ENCODE peak calls at places on chromosomes 4 and X, in seven cellular contexts. A is suprapubic skin, G is transverse colon, R is AG09309, T is mucosa of descending colon, E is hepatocyte, V is GM12865. P is an unnamed sample.

GRCh38 chr4:31089815-31090214 is 369.6 kb downstream of the PCDH7 start:
- DNase-seq in V (no peak), E (peak; percentile 56), T (no peak), A (no peak), R (no peak), G (no peak), P (peak; percentile 66)

GRCh38 chr4:168667936-168668335 is 171.1 kb downstream of the PALLD start:
- DNase-seq in A (no peak), G (no peak), E (no peak), V (no peak), T (no peak), R (no peak), P (peak; percentile 30)

GRCh38 chr4:147620315-147620714 is 3.1 kb downstream of the TMEM184C start:
- DNase-seq in R (no peak), T (no peak), G (no peak), V (no peak), E (no peak), A (no peak), P (no peak)

GRCh38 chrX:52923781-52924241 is 26.7 kb downstream of the FAM156B start:
- DNase-seq in A (no peak), R (no peak), E (peak; percentile 39), G (peak; percentile 24), V (peak; percentile 79), T (peak; percentile 39), P (peak; percentile 22)

GRCh38 chrX:136586386-136586785 is 54.4 kb downstream of the VGLL1 start:
- DNase-seq in R (no peak), G (no peak), T (no peak), V (no peak), E (no peak), A (no peak), P (no peak)

GRCh38 chrX:77597090-77597489 is 149.9 kb downstream of the FGF16 start:
- DNase-seq in A (no peak), G (no peak), E (no peak), V (no peak), T (no peak), R (no peak), P (peak; percentile 31)

GRCh38 chrX:12319012-12319519 is 180.8 kb downstream of the FRMPD4 start:
- DNase-seq in R (no peak), V (no peak), G (no peak), A (no peak), E (no peak), T (no peak), P (peak; percentile 20)

GRCh38 chrX:69362889-69363288 is 141.2 kb upstream of the NALF2 start:
- DNase-seq in E (peak; percentile 47), A (no peak), V (peak; percentile 6), R (peak; percentile 47), T (no peak), G (no peak), P (no peak)

GRCh38 chr4:7766661-7767345 is 172.9 kb downstream of the AFAP1 start:
- DNase-seq in G (no peak), A (no peak), V (no peak), E (no peak), R (no peak), T (no peak), P (no peak)

GRCh38 chr4:76752911-76753494 is 144.9 kb downstream of the SOWAHB start:
- DNase-seq in T (no peak), E (peak; percentile 58), G (no peak), V (no peak), A (no peak), R (peak; percentile 98), P (peak; percentile 98)

GRCh38 chrX:7163146-7163677 is 15.3 kb upstream of the PUDP start:
- DNase-seq in G (no peak), A (no peak), E (no peak), R (no peak), T (no peak), V (no peak), P (peak; percentile 15)

GRCh38 chr4:48178931-48179330 is 44.9 kb upstream of the TXK start:
- DNase-seq in G (no peak), R (no peak), E (no peak), A (no peak), V (no peak), T (no peak), P (no peak)

GRCh38 chr4:183333983-183334382 is 11.8 kb upstream of the CLDN24 start:
- DNase-seq in T (no peak), A (no peak), E (peak; percentile 58), G (no peak), V (no peak), R (no peak), P (no peak)

GRCh38 chr4:186669159-186669720 is 54.4 kb downstream of the FAT1 start:
- DNase-seq in A (no peak), R (peak; percentile 47), T (no peak), V (no peak), G (no peak), E (peak; percentile 58), P (peak; percentile 79)

GRCh38 chrX:57904481-57904880 is 5.8 kb downstream of the ZXDA start:
- DNase-seq in T (no peak), A (no peak), V (no peak), R (no peak), G (no peak), E (no peak), P (no peak)
- H3K4me3 ChIP-seq in T (no peak overlapping the region), A (no peak overlapping the region), V (no peak overlapping the region), R (no peak overlapping the region), G (no peak overlapping the region), E (no peak overlapping the region), P (no peak overlapping the region)

GRCh38 chr4:15963001-15963451 is at the start of gene FGFBP2:
- DNase-seq in V (peak; percentile 30), T (peak; percentile 61), G (peak; percentile 59), A (no peak), E (peak; percentile 73), R (peak; percentile 4), P (peak; percentile 47)
- TF ChIP-seq CTCF in V (peak; percentile 31), T (peak; percentile 21), G (peak; percentile 40), A (peak; percentile 17), E (peak; percentile 49), R (peak; percentile 65), P (peak; percentile 64)

DNA sequence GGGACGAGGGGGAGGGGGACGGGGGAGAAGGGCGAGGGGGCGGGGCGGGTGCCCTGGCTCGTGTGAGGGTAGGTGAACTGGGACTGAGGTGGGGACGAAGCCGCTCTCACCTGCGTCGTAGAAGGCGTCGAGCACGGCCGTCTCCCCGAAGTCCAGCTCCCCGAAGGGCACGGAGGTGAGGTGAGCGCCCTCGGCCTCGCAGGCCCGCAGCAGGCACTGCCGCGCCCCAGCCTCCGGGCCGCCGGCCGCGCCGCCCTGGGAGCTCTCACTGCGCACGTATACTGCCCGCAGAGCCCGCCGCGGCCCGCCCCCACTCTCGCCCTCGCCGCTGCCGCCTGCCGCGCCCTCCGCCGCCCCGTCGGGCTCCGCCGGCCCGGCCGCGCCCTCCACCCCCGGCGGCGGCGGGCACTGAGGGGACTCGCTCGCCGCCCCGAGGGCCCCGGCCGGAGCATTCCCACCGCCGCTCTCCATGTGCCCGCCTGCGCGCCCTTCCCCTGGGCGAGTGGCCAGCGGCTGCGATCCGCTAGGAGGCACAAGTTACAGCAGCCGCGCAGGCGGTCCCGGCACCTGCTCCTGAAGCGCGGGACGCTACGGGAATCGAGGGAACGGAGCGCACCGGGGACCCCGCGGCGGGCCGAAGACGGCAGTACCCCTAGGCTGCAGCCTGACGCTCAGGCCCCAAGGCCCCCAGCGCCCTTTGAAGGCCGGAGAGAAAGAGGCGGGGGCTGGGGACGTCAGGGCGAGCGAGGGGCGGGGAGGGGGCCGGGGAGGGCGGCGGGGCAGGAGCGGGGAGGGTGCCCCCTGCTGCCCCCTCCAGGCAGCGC is at the start of gene MAP3K15:
- DNase-seq in E (peak; percentile 39), T (no peak), A (no peak), R (no peak), G (peak; percentile 14), V (peak; percentile 24), P (peak; percentile 2)
- H3K4me3 ChIP-seq in E (no peak within 1 kb of the TSS), T (no peak within 1 kb of the TSS), A (peak within 1 kb of the TSS; percentile 37), R (no peak within 1 kb of the TSS), G (peak within 1 kb of the TSS; percentile 13), V (peak within 1 kb of the TSS; percentile 47), P (peak within 1 kb of the TSS; percentile 25)

GRCh38 chrX:1242901-1243402 is 25.7 kb upstream of the CSF2RA start:
- DNase-seq in G (no peak), T (no peak), R (no peak), E (no peak), V (peak; percentile 76), A (no peak), P (no peak)

GRCh38 chrX:1248381-1249061 is 20.1 kb upstream of the CSF2RA start:
- DNase-seq in A (no peak), V (peak; percentile 52), G (no peak), T (peak; percentile 42), E (peak; percentile 48), R (no peak), P (no peak)

GRCh38 chrX:1246816-1247215 is 21.8 kb upstream of the CSF2RA start:
- DNase-seq in R (no peak), A (no peak), T (peak; percentile 67), G (peak; percentile 67), V (peak; percentile 78), E (peak; percentile 67), P (peak; percentile 33)

GRCh38 chrX:1239681-1240142 is 27.3 kb upstream of the CRLF2 start:
- DNase-seq in G (peak; percentile 61), E (no peak), R (no peak), V (peak; percentile 81), T (peak; percentile 82), A (peak; percentile 84), P (no peak)

DNA sequence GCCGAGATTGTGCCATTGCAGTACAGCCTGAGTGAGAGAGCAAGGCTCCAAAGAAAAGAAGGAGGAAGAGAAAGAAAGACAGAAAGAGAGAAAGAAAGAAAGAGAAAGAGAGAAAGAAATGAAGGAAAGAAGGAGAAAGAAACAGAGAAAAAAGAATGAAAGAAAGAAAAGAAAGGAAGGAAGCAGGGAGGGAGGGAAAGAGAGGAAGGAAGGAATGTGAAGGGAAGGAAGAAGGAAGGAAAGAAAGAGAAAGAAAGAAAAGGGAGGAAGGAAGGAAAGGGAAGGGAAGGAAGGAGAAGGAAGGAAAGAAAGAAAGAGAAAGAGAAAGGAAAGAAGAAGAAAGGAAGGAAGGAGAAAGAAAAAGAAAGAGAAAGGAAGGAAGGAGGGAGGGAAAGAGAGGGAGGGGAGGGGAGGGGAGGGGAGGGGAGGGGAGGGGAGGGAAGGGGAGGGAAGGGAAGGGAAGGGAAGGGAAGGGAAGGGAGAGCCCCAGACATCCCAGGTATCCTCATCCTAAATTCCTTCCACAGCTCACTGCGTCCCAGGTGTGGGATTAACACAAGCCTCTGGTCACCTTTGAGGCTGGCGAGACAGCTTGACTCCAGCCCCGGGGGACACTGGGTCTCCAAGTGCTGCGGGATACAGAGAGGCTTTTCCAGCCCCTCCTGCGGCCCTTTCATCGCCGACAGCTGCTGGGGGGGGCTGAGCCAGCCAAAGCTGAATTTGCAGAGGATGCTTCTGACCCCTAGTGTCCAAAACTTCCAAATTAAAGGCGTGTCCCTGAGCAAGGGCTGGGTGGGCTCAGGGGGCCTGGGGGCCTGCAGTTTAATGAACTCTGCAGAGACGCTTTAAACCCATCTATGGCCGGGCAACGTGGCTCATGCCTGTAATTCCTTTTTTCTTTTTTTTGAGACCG is 24.2 kb upstream of the CSF2RA start:
- DNase-seq in G (no peak), T (no peak), E (peak; percentile 28), A (no peak), R (no peak), V (peak; percentile 55), P (no peak)
- TF ChIP-seq CTCF in G (no peak), T (no peak), E (peak; percentile 30), A (no peak), R (peak; percentile 8), V (peak; percentile 11), P (no peak)